ENCODE peak calls at places on chromosome 7, in nine cellular contexts. G, Q, T, N, E, C, J, U and V are unnamed samples.

GRCh38 chr7:50787825-50788224 is 5.1 kb upstream of the GRB10 start:
- DNase-seq in T (peak; percentile 20), E (no peak), C (no peak), U (no peak), G (no peak), N (no peak), Q (no peak), J (no peak), V (no peak)

GRCh38 chr7:158818325-158819213 is 10.7 kb downstream of the ESYT2 start:
- DNase-seq in G (peak; percentile 36), U (peak; percentile 97), E (peak; percentile 86), T (peak; percentile 84), N (peak; percentile 89), C (peak; percentile 65), J (peak; percentile 94), Q (peak; percentile 97), V (peak; percentile 97)

GRCh38 chr7:101957733-101958525 is 140.5 kb downstream of the CUX1 start:
- DNase-seq in J (no peak), T (no peak), Q (no peak), C (no peak), G (no peak), E (no peak), U (no peak), N (peak; percentile 13), V (no peak)

GRCh38 chr7:2982831-2983230 is 60.8 kb downstream of the CARD11 start:
- DNase-seq in T (peak; percentile 69), G (no peak), E (no peak), J (no peak), C (peak; percentile 70), Q (no peak), U (no peak), N (no peak), V (no peak)

GRCh38 chr7:43151076-43151475 is 38.6 kb downstream of the HECW1 start:
- DNase-seq in G (no peak), E (no peak), T (no peak), N (no peak), U (no peak), J (no peak), C (no peak), Q (no peak), V (no peak)

GRCh38 chr7:5343893-5344292 is 61.1 kb downstream of the SLC29A4 start:
- DNase-seq in E (no peak), Q (no peak), U (no peak), T (peak; percentile 5), G (no peak), N (no peak), C (no peak), J (no peak), V (no peak)

GRCh38 chr7:6320791-6321190 is 48.4 kb upstream of the CYTH3 start:
- DNase-seq in E (no peak), U (no peak), G (no peak), T (no peak), C (no peak), N (no peak), Q (no peak), J (no peak), V (no peak)

GRCh38 chr7:116736927-116737715 is 65.1 kb downstream of the MET start:
- DNase-seq in G (no peak), U (no peak), T (no peak), N (no peak), E (no peak), Q (no peak), C (no peak), J (no peak), V (peak; percentile 21)

GRCh38 chr7:142999793-143000192 is 27.1 kb downstream of the OR9A2 start:
- DNase-seq in J (no peak), G (no peak), C (no peak), T (no peak), E (no peak), U (no peak), N (no peak), Q (no peak), V (no peak)

GRCh38 chr7:101121996-101122932 is 4.6 kb upstream of the SERPINE1 start:
- DNase-seq in N (peak; percentile 75), Q (peak; percentile 88), J (peak; percentile 89), U (peak; percentile 99), C (no peak), G (no peak), T (no peak), E (peak; percentile 42), V (peak; percentile 89)

GRCh38 chr7:12974451-12975166 is 287.2 kb downstream of the ARL4A start:
- DNase-seq in T (no peak), E (no peak), G (no peak), Q (no peak), U (no peak), J (no peak), N (no peak), C (no peak), V (no peak)

GRCh38 chr7:98106647-98107312 is at the start of gene LMTK2:
- DNase-seq in E (peak; percentile 96), N (peak; percentile 98), U (peak; percentile 27), G (peak; percentile 93), T (peak; percentile 98), J (peak; percentile 93), Q (peak; percentile 93), C (peak; percentile 95), V (peak; percentile 66)

GRCh38 chr7:25820432-25821040 is 331.5 kb upstream of the NFE2L3 start:
- DNase-seq in U (no peak), C (no peak), E (no peak), T (no peak), Q (peak; percentile 49), N (no peak), J (no peak), G (no peak), V (no peak)

GRCh38 chr7:51289608-51290370 is 26.8 kb downstream of the COBL start:
- DNase-seq in E (no peak), N (no peak), Q (no peak), J (no peak), G (no peak), U (no peak), C (no peak), T (no peak), V (no peak)

GRCh38 chr7:41955475-41956243 is 252.8 kb upstream of the INHBA start:
- DNase-seq in T (no peak), G (peak; percentile 56), E (peak; percentile 96), U (peak; percentile 97), N (peak; percentile 94), Q (peak; percentile 99), C (peak; percentile 93), J (peak; percentile 95), V (peak; percentile 98)

GRCh38 chr7:916291-916941 is 38.1 kb downstream of the ADAP1 start:
- DNase-seq in T (no peak), N (peak; percentile 30), C (no peak), G (peak; percentile 31), E (no peak), J (no peak), U (no peak), Q (no peak), V (no peak)

GRCh38 chr7:100632951-100633717 is 8.2 kb downstream of the TFR2 start:
- DNase-seq in U (no peak), J (peak; percentile 73), Q (no peak), T (peak; percentile 48), G (no peak), E (no peak), N (peak; percentile 60), C (peak; percentile 71), V (no peak)

GRCh38 chr7:132001166-132001565 is 444.7 kb upstream of the PODXL start:
- DNase-seq in G (no peak), Q (no peak), E (no peak), U (no peak), C (no peak), J (no peak), T (no peak), N (no peak), V (no peak)

GRCh38 chr7:22980422-22980821 is 33.5 kb downstream of the HYCC1 start:
- DNase-seq in C (no peak), N (no peak), G (no peak), Q (peak; percentile 42), T (no peak), U (peak; percentile 83), J (peak; percentile 11), E (no peak), V (peak; percentile 77)

GRCh38 chr7:5426226-5426475 is 2.5 kb upstream of the TNRC18 start:
- DNase-seq in C (no peak), G (peak; percentile 55), T (no peak), E (no peak), J (no peak), Q (peak; percentile 57), U (no peak), N (no peak), V (peak; percentile 35)

GRCh38 chr7:30921540-30921930 is 9.9 kb downstream of the AQP1 start:
- DNase-seq in G (no peak), N (peak; percentile 32), Q (no peak), E (no peak), U (no peak), J (no peak), T (no peak), C (no peak), V (no peak)

GRCh38 chr7:129225206-129225930 is 538 bp downstream of the AHCYL2 start:
- DNase-seq in C (peak; percentile 72), U (no peak), E (peak; percentile 35), N (peak; percentile 71), J (peak; percentile 44), T (peak; percentile 79), G (peak; percentile 56), Q (peak; percentile 52), V (peak; percentile 47)

GRCh38 chr7:101804642-101805401 is 12.6 kb upstream of the CUX1 start:
- DNase-seq in C (no peak), U (no peak), J (no peak), T (no peak), G (no peak), Q (peak; percentile 41), N (no peak), E (no peak), V (peak; percentile 58)

GRCh38 chr7:155942226-155942950 is 130.1 kb upstream of the SHH start:
- DNase-seq in J (no peak), T (no peak), Q (no peak), U (no peak), G (no peak), C (no peak), E (no peak), N (no peak), V (no peak)

GRCh38 chr7:73679709-73680108 is 3.5 kb downstream of the DNAJC30 start:
- DNase-seq in C (no peak), U (no peak), G (no peak), T (no peak), E (no peak), N (no peak), J (no peak), Q (no peak), V (no peak)

GRCh38 chr7:144477348-144477747 is 73.9 kb upstream of the NOBOX start:
- DNase-seq in Q (no peak), N (no peak), J (no peak), E (no peak), U (no peak), G (no peak), C (no peak), T (no peak), V (no peak)

GRCh38 chr7:38704751-38705150 is 73.6 kb upstream of the AMPH start:
- DNase-seq in U (no peak), T (no peak), C (no peak), Q (peak; percentile 16), G (no peak), E (no peak), J (no peak), N (no peak), V (peak; percentile 4)

GRCh38 chr7:100803398-100804161 is 23.7 kb downstream of the EPHB4 start:
- DNase-seq in N (peak; percentile 67), J (peak; percentile 98), T (no peak), G (peak; percentile 64), C (peak; percentile 94), Q (peak; percentile 95), U (peak; percentile 73), E (peak; percentile 86), V (peak; percentile 83)

GRCh38 chr7:157253850-157254249 is 83.0 kb upstream of the DNAJB6 start:
- DNase-seq in E (peak; percentile 84), N (peak; percentile 89), Q (no peak), J (no peak), C (no peak), G (peak; percentile 61), T (no peak), U (no peak), V (peak; percentile 66)

GRCh38 chr7:25263292-25263691 is 35.0 kb upstream of the NPVF start:
- DNase-seq in G (no peak), C (no peak), J (no peak), Q (peak; percentile 21), N (no peak), T (no peak), U (no peak), E (no peak), V (peak; percentile 21)